ENCODE peak calls at places on chromosome X, in seven cellular contexts. One of them, this sample, is unnamed. For H3K36me3, the result is how much of the 10 kb centered on the place peaks cover.

GRCh38 chrX:1598876-1599790 is 7.7 kb downstream of the AKAP17A start:
- DNase-seq in heart right ventricle: no peak
- DNase-seq in body of pancreas: no peak
- DNase-seq in psoas muscle: no peak
- DNase-seq in left lung: peak
- DNase-seq in upper lobe of left lung: no peak
- DNase-seq in spleen: peak
- DNase-seq in this sample: no peak

GRCh38 chrX:66635360-66635759 is 3.5 kb downstream of the EDA2R start:
- DNase-seq in heart right ventricle: no peak
- DNase-seq in body of pancreas: no peak
- DNase-seq in psoas muscle: no peak
- DNase-seq in left lung: no peak
- DNase-seq in upper lobe of left lung: no peak
- DNase-seq in spleen: no peak
- DNase-seq in this sample: no peak

GRCh38 chrX:25034889-25035288 is 19.1 kb upstream of the ARX start:
- DNase-seq in heart right ventricle: no peak
- DNase-seq in body of pancreas: no peak
- DNase-seq in psoas muscle: no peak
- DNase-seq in left lung: no peak
- DNase-seq in upper lobe of left lung: no peak
- DNase-seq in spleen: no peak
- DNase-seq in this sample: no peak

GRCh38 chrX:80237072-80237471 is 183.2 kb upstream of the TENT5D start:
- DNase-seq in heart right ventricle: no peak
- DNase-seq in body of pancreas: no peak
- DNase-seq in psoas muscle: no peak
- DNase-seq in left lung: no peak
- DNase-seq in upper lobe of left lung: no peak
- DNase-seq in spleen: no peak
- DNase-seq in this sample: no peak

GRCh38 chrX:155864655-155865054 is 16.5 kb upstream of the VAMP7 start:
- DNase-seq in heart right ventricle: no peak
- DNase-seq in body of pancreas: no peak
- DNase-seq in psoas muscle: no peak
- DNase-seq in left lung: no peak
- DNase-seq in upper lobe of left lung: no peak
- DNase-seq in spleen: no peak
- DNase-seq in this sample: no peak

GRCh38 chrX:30713061-30713525 is 59.9 kb downstream of the GK start:
- DNase-seq in heart right ventricle: peak
- DNase-seq in body of pancreas: peak
- DNase-seq in psoas muscle: peak
- DNase-seq in left lung: no peak
- DNase-seq in upper lobe of left lung: peak
- DNase-seq in spleen: no peak
- DNase-seq in this sample: peak

GRCh38 chrX:39427492-39428289 is 626.4 kb downstream of the MID1IP1 start:
- DNase-seq in heart right ventricle: no peak
- DNase-seq in body of pancreas: no peak
- DNase-seq in psoas muscle: no peak
- DNase-seq in left lung: no peak
- DNase-seq in upper lobe of left lung: no peak
- DNase-seq in spleen: no peak
- DNase-seq in this sample: peak

GRCh38 chrX:70494441-70494840 is 49.8 kb downstream of the DLG3 start:
- DNase-seq in heart right ventricle: no peak
- DNase-seq in body of pancreas: no peak
- DNase-seq in psoas muscle: no peak
- DNase-seq in left lung: no peak
- DNase-seq in upper lobe of left lung: no peak
- DNase-seq in spleen: no peak
- DNase-seq in this sample: no peak

GRCh38 chrX:30301977-30302376 is 7.2 kb downstream of the NR0B1 start:
- DNase-seq in heart right ventricle: no peak
- DNase-seq in body of pancreas: no peak
- DNase-seq in psoas muscle: no peak
- DNase-seq in left lung: no peak
- DNase-seq in upper lobe of left lung: no peak
- DNase-seq in spleen: no peak
- DNase-seq in this sample: no peak

GRCh38 chrX:51894697-51895336 is 1.4 kb downstream of the MAGED1 start:
- DNase-seq in heart right ventricle: peak
- DNase-seq in body of pancreas: peak
- DNase-seq in psoas muscle: peak
- DNase-seq in left lung: peak
- DNase-seq in upper lobe of left lung: no peak
- DNase-seq in spleen: no peak
- DNase-seq in this sample: no peak

GRCh38 chrX:63652086-63652775 is 132.8 kb downstream of the ARHGEF9 start:
- DNase-seq in heart right ventricle: no peak
- DNase-seq in body of pancreas: no peak
- DNase-seq in psoas muscle: no peak
- DNase-seq in left lung: no peak
- DNase-seq in upper lobe of left lung: no peak
- DNase-seq in spleen: no peak
- DNase-seq in this sample: no peak

GRCh38 chrX:103845165-103845653 is 13.2 kb upstream of the RAB9B start:
- DNase-seq in heart right ventricle: peak
- DNase-seq in body of pancreas: peak
- DNase-seq in psoas muscle: peak
- DNase-seq in left lung: no peak
- DNase-seq in upper lobe of left lung: peak
- DNase-seq in spleen: no peak
- DNase-seq in this sample: peak

GRCh38 chrX:19747672-19748610 is 139.5 kb downstream of the SH3KBP1 start:
- DNase-seq in heart right ventricle: no peak
- DNase-seq in body of pancreas: peak
- DNase-seq in psoas muscle: no peak
- DNase-seq in left lung: peak
- DNase-seq in upper lobe of left lung: peak
- DNase-seq in spleen: peak
- DNase-seq in this sample: no peak

GRCh38 chrX:716136-716535 is 85.5 kb downstream of the SHOX start:
- DNase-seq in heart right ventricle: no peak
- DNase-seq in body of pancreas: no peak
- DNase-seq in psoas muscle: no peak
- DNase-seq in left lung: no peak
- DNase-seq in upper lobe of left lung: no peak
- DNase-seq in spleen: no peak
- DNase-seq in this sample: no peak

GRCh38 chrX:14529288-14529989 is at the start of gene GLRA2:
- DNase-seq in heart right ventricle: no peak
- DNase-seq in body of pancreas: no peak
- DNase-seq in psoas muscle: no peak
- DNase-seq in left lung: no peak
- DNase-seq in upper lobe of left lung: no peak
- DNase-seq in spleen: no peak
- DNase-seq in this sample: peak

GRCh38 chrX:144722307-144722706 is 525.0 kb upstream of the SPANXN1 start:
- DNase-seq in heart right ventricle: no peak
- DNase-seq in body of pancreas: no peak
- DNase-seq in psoas muscle: no peak
- DNase-seq in left lung: no peak
- DNase-seq in upper lobe of left lung: no peak
- DNase-seq in spleen: no peak
- DNase-seq in this sample: no peak

GRCh38 chrX:41480508-41481260 is 33.5 kb downstream of the NYX start:
- DNase-seq in heart right ventricle: no peak
- DNase-seq in body of pancreas: no peak
- DNase-seq in psoas muscle: no peak
- DNase-seq in left lung: no peak
- DNase-seq in upper lobe of left lung: no peak
- DNase-seq in spleen: no peak
- DNase-seq in this sample: no peak

GRCh38 chrX:39693298-39693697 is 404.5 kb downstream of the BCOR start:
- DNase-seq in heart right ventricle: no peak
- DNase-seq in body of pancreas: peak
- DNase-seq in psoas muscle: no peak
- DNase-seq in left lung: no peak
- DNase-seq in upper lobe of left lung: no peak
- DNase-seq in spleen: no peak
- DNase-seq in this sample: no peak

GRCh38 chrX:112834016-112834855 is 6.4 kb downstream of the AMOT start:
- DNase-seq in heart right ventricle: no peak
- DNase-seq in body of pancreas: no peak
- DNase-seq in psoas muscle: no peak
- DNase-seq in left lung: no peak
- DNase-seq in upper lobe of left lung: no peak
- DNase-seq in spleen: no peak
- DNase-seq in this sample: no peak

GRCh38 chrX:56727531-56727930 is 1.5 kb upstream of the NBDY start:
- DNase-seq in heart right ventricle: no peak
- DNase-seq in body of pancreas: no peak
- DNase-seq in psoas muscle: no peak
- DNase-seq in left lung: no peak
- DNase-seq in upper lobe of left lung: no peak
- DNase-seq in spleen: no peak
- DNase-seq in this sample: no peak

GRCh38 chrX:54695816-54696487 is 102.1 kb downstream of the ITIH6 start:
- DNase-seq in heart right ventricle: no peak
- DNase-seq in body of pancreas: no peak
- DNase-seq in psoas muscle: no peak
- DNase-seq in left lung: no peak
- DNase-seq in upper lobe of left lung: no peak
- DNase-seq in spleen: no peak
- DNase-seq in this sample: no peak

GRCh38 chrX:34961662-34962061 is 19.1 kb downstream of the FAM47B start:
- DNase-seq in heart right ventricle: no peak
- DNase-seq in body of pancreas: no peak
- DNase-seq in psoas muscle: no peak
- DNase-seq in left lung: no peak
- DNase-seq in upper lobe of left lung: no peak
- DNase-seq in spleen: no peak
- DNase-seq in this sample: no peak

GRCh38 chrX:115689931-115690330 is 129.0 kb downstream of the PLS3 start:
- DNase-seq in heart right ventricle: no peak
- DNase-seq in body of pancreas: no peak
- DNase-seq in psoas muscle: no peak
- DNase-seq in left lung: no peak
- DNase-seq in upper lobe of left lung: no peak
- DNase-seq in spleen: no peak
- DNase-seq in this sample: no peak

DNA sequence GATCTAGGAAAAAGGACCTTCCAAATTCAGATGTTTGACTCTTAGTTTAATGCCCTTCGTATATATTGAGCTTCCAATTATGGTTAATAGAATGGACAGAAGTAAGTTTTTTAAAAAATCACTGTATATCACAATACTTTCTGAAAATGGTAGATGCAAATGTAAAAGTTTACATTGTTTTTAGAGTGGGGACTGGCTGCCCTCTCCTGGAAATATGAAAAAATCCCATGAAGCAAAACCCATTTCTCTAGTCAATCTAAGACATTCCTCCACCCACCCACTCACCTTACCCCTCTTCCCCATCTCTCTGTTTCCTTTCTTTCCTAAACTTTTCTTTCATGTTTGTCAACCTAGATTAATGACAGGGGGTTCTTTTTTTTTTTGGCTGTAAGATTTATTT is 134.5 kb downstream of the ARHGAP6 start:
- DNase-seq in heart right ventricle: no peak
- DNase-seq in body of pancreas: no peak
- DNase-seq in psoas muscle: no peak
- DNase-seq in left lung: no peak
- DNase-seq in upper lobe of left lung: no peak
- DNase-seq in spleen: no peak
- DNase-seq in this sample: peak
- TF ChIP-seq CTCF in heart right ventricle: peak
- TF ChIP-seq CTCF in body of pancreas: peak
- TF ChIP-seq CTCF in psoas muscle: peak
- TF ChIP-seq CTCF in left lung: no peak
- TF ChIP-seq CTCF in upper lobe of left lung: no peak
- TF ChIP-seq CTCF in spleen: peak
- TF ChIP-seq CTCF in this sample: peak

GRCh38 chrX:137896123-137896522 is 330.2 kb downstream of the ZIC3 start:
- DNase-seq in heart right ventricle: no peak
- DNase-seq in body of pancreas: no peak
- DNase-seq in psoas muscle: no peak
- DNase-seq in left lung: no peak
- DNase-seq in upper lobe of left lung: no peak
- DNase-seq in spleen: no peak
- DNase-seq in this sample: no peak
- H3K36me3 ChIP-seq in heart right ventricle: under half
- H3K36me3 ChIP-seq in body of pancreas: under half
- H3K36me3 ChIP-seq in psoas muscle: under half
- H3K36me3 ChIP-seq in left lung: under half
- H3K36me3 ChIP-seq in upper lobe of left lung: under half
- H3K36me3 ChIP-seq in spleen: under half
- H3K36me3 ChIP-seq in this sample: under half

DNA sequence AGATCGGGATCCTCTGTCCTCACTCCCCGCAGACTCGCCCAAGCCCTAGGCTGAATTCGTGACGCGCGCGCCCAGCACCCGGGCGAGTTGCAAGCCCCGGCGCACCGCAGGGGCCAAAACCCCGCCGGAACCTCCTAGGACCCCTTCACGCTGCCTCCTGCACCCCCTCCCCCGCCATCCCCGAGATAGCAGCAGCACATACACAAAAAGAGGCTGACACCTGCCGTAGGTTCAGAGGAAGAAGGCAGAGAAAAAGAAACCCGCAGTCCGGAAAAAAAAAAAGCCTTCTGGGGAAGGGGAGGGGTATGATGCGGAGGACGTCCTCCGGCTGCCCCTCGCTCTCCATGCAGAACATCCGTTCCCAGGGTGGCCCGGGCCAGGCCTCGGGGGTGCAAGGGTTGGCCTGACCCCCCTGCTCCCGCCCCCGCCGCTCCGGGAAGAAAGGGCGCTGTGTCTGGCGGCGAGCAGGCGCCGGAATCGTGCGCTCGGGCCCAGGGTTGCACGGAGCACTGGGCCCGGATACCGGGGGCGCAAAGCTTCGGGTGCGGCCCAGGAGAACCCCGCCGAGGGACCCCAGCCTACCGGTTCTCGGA is 2.5 kb downstream of the NLGN4X start:
- DNase-seq in heart right ventricle: no peak
- DNase-seq in body of pancreas: no peak
- DNase-seq in psoas muscle: peak
- DNase-seq in left lung: peak
- DNase-seq in upper lobe of left lung: no peak
- DNase-seq in spleen: peak
- DNase-seq in this sample: no peak
- H3K4me3 ChIP-seq in heart right ventricle: peak
- H3K4me3 ChIP-seq in body of pancreas: no peak
- H3K4me3 ChIP-seq in psoas muscle: peak
- H3K4me3 ChIP-seq in left lung: peak
- H3K4me3 ChIP-seq in upper lobe of left lung: peak
- H3K4me3 ChIP-seq in spleen: peak
- H3K4me3 ChIP-seq in this sample: no peak

GRCh38 chrX:118240359-118240758 is 105.5 kb upstream of the WDR44 start:
- DNase-seq in heart right ventricle: peak
- DNase-seq in body of pancreas: no peak
- DNase-seq in psoas muscle: no peak
- DNase-seq in left lung: no peak
- DNase-seq in upper lobe of left lung: no peak
- DNase-seq in spleen: no peak
- DNase-seq in this sample: no peak

DNA sequence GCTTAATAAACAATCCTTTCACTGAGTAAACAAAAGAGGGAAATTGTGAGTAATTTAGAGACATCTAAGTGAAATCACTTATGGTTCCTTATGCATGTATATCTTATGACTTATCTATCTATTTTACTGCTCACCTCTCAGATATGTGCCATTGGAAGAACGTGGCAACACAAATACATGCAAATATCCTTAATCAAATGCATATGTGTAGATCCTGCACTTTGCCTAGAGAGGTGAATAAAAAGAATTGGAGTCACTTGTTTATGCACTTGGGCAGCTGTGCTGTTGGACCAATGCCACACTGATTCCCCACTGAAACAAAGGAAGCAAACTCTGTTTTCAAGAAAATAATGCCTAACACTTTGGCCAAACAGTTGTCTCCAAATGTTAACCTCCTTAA is 106.4 kb upstream of the WDR44 start:
- DNase-seq in heart right ventricle: no peak
- DNase-seq in body of pancreas: no peak
- DNase-seq in psoas muscle: no peak
- DNase-seq in left lung: no peak
- DNase-seq in upper lobe of left lung: no peak
- DNase-seq in spleen: no peak
- DNase-seq in this sample: no peak
- TF ChIP-seq CTCF in heart right ventricle: no peak
- TF ChIP-seq CTCF in body of pancreas: no peak
- TF ChIP-seq CTCF in psoas muscle: no peak
- TF ChIP-seq CTCF in left lung: no peak
- TF ChIP-seq CTCF in upper lobe of left lung: no peak
- TF ChIP-seq CTCF in spleen: no peak
- TF ChIP-seq CTCF in this sample: no peak